ENCODE peak calls at places on chromosome 2, in ten cellular contexts. H, W, U, X, N, A, V, E, K and C are unnamed samples.

GRCh38 chr2:54446625-54447024 is 9.5 kb upstream of the SPTBN1 start:
- DNase-seq in H (no peak), W (no peak), U (no peak), X (no peak), N (no peak), A (no peak), V (no peak), E (no peak), K (no peak), C (no peak)

GRCh38 chr2:80943487-80943886 is 638.9 kb upstream of the LRRTM1 start:
- DNase-seq in H (no peak), W (no peak), U (no peak), X (no peak), N (no peak), A (no peak), V (no peak), E (no peak), K (no peak), C (no peak)

GRCh38 chr2:204842731-204843490 is 297.6 kb downstream of the PARD3B start:
- DNase-seq in H (no peak), W (peak; percentile 3), U (peak; percentile 25), X (no peak), N (no peak), A (peak; percentile 85), V (peak; percentile 90), E (peak; percentile 94), K (no peak), C (no peak)

GRCh38 chr2:19851116-19851515 is 50.7 kb downstream of the TTC32 start:
- DNase-seq in H (no peak), W (no peak), U (peak; percentile 47), X (no peak), N (no peak), A (no peak), V (no peak), E (no peak), K (no peak), C (no peak)

GRCh38 chr2:24671230-24671629 is 122.0 kb downstream of the PTRHD1 start:
- DNase-seq in H (no peak), W (no peak), U (no peak), X (no peak), N (no peak), A (no peak), V (no peak), E (no peak), K (no peak), C (no peak)

GRCh38 chr2:174840436-174840835 is 76.2 kb upstream of the CHRNA1 start:
- DNase-seq in H (no peak), W (no peak), U (no peak), X (no peak), N (no peak), A (no peak), V (peak; percentile 48), E (peak; percentile 60), K (no peak), C (no peak)

GRCh38 chr2:201436141-201436540 is 15.1 kb downstream of the TRAK2 start:
- DNase-seq in H (no peak), W (no peak), U (no peak), X (no peak), N (no peak), A (no peak), V (no peak), E (no peak), K (no peak), C (no peak)

GRCh38 chr2:26298638-26299393 is 47.1 kb upstream of the SELENOI start:
- DNase-seq in H (peak; percentile 20), W (peak; percentile 27), U (no peak), X (no peak), N (peak; percentile 45), A (no peak), V (no peak), E (peak; percentile 48), K (no peak), C (no peak)

GRCh38 chr2:46632349-46632748 is 153.0 kb downstream of the TMEM247 start:
- DNase-seq in H (no peak), W (no peak), U (peak; percentile 44), X (peak; percentile 46), N (no peak), A (peak; percentile 49), V (no peak), E (peak; percentile 79), K (no peak), C (no peak)

GRCh38 chr2:191304939-191305875 is 60.0 kb downstream of the MYO1B start:
- DNase-seq in H (no peak), W (peak; percentile 76), U (no peak), X (no peak), N (no peak), A (peak; percentile 90), V (no peak), E (peak; percentile 78), K (no peak), C (no peak)

GRCh38 chr2:50469784-50470183 is 562.1 kb downstream of the NRXN1 start:
- DNase-seq in H (no peak), W (no peak), U (no peak), X (no peak), N (no peak), A (no peak), V (no peak), E (no peak), K (no peak), C (no peak)

GRCh38 chr2:132585982-132586608 is 83.9 kb downstream of the LYPD1 start:
- DNase-seq in H (no peak), W (no peak), U (no peak), X (no peak), N (no peak), A (no peak), V (no peak), E (no peak), K (no peak), C (no peak)

GRCh38 chr2:183032200-183032794 is 6.0 kb downstream of the NCKAP1 start:
- DNase-seq in H (no peak), W (no peak), U (no peak), X (no peak), N (no peak), A (no peak), V (no peak), E (peak; percentile 17), K (no peak), C (no peak)

GRCh38 chr2:38122344-38122743 is 46.4 kb upstream of the CYP1B1 start:
- DNase-seq in H (no peak), W (peak; percentile 52), U (no peak), X (no peak), N (no peak), A (no peak), V (no peak), E (no peak), K (no peak), C (no peak)

GRCh38 chr2:38465789-38466127 is 88.7 kb upstream of the ATL2 start:
- DNase-seq in H (peak; percentile 2), W (peak; percentile 23), U (peak; percentile 66), X (peak; percentile 88), N (no peak), A (no peak), V (no peak), E (peak; percentile 33), K (no peak), C (no peak)

GRCh38 chr2:12455626-12456025 is 261.1 kb upstream of the TRIB2 start:
- DNase-seq in H (no peak), W (no peak), U (no peak), X (no peak), N (no peak), A (peak; percentile 25), V (no peak), E (no peak), K (no peak), C (no peak)

GRCh38 chr2:99278793-99279291 is 22.2 kb downstream of the LYG1 start:
- DNase-seq in H (no peak), W (no peak), U (no peak), X (no peak), N (no peak), A (peak; percentile 66), V (peak; percentile 94), E (peak; percentile 89), K (no peak), C (no peak)

GRCh38 chr2:183541766-183542165 is 417.5 kb downstream of the NUP35 start:
- DNase-seq in H (no peak), W (no peak), U (no peak), X (no peak), N (no peak), A (no peak), V (peak; percentile 20), E (peak; percentile 21), K (no peak), C (no peak)

GRCh38 chr2:137769406-137769805 is 194.9 kb upstream of the HNMT start:
- DNase-seq in H (no peak), W (no peak), U (no peak), X (no peak), N (no peak), A (no peak), V (no peak), E (no peak), K (no peak), C (no peak)

GRCh38 chr2:224163573-224164307 is 124.7 kb upstream of the SERPINE2 start:
- DNase-seq in H (no peak), W (peak; percentile 27), U (no peak), X (no peak), N (no peak), A (no peak), V (no peak), E (peak; percentile 61), K (no peak), C (no peak)

GRCh38 chr2:20307311-20307710 is 43.3 kb downstream of the PUM2 start:
- DNase-seq in H (no peak), W (no peak), U (no peak), X (no peak), N (no peak), A (no peak), V (no peak), E (no peak), K (no peak), C (no peak)

GRCh38 chr2:225028572-225028971 is 13.7 kb downstream of the DOCK10 start:
- DNase-seq in H (no peak), W (no peak), U (no peak), X (no peak), N (no peak), A (no peak), V (no peak), E (no peak), K (no peak), C (no peak)

GRCh38 chr2:51511002-51511401 is 479.1 kb upstream of the NRXN1 start:
- DNase-seq in H (no peak), W (no peak), U (no peak), X (peak; percentile 8), N (no peak), A (no peak), V (no peak), E (no peak), K (no peak), C (no peak)

GRCh38 chr2:147846382-147847081 is 1.7 kb downstream of the ACVR2A start:
- DNase-seq in H (no peak), W (no peak), U (no peak), X (no peak), N (no peak), A (no peak), V (no peak), E (peak; percentile 3), K (no peak), C (no peak)